ENCODE peak calls at places on chromosomes 5 and 9, in nine cellular contexts. F is fibroblast of lung, J is heart left ventricle, I is GM12865, M is fibroblast of mammary gland, B is sigmoid colon, T is foreskin fibroblast, K is AG04450, Y is Caco-2. P is an unnamed sample.

GRCh38 chr5:1789838-1790462 is 9.7 kb downstream of the MRPL36 start:
- DNase-seq in J (peak), T (peak), F (peak), B (peak), M (peak), Y (peak), I (no peak), K (peak), P (no peak)

GRCh38 chr9:130877300-130877699 is 19.3 kb downstream of the QRFP start:
- DNase-seq in F (no peak), M (no peak), I (no peak), K (no peak), J (no peak), Y (no peak), B (no peak), T (no peak), P (no peak)

GRCh38 chr5:173180331-173180730 is 36.0 kb downstream of the BNIP1 start:
- DNase-seq in K (no peak), T (no peak), Y (no peak), F (peak), J (no peak), M (peak), I (no peak), B (no peak), P (no peak)

GRCh38 chr5:149636861-149637246 is 55.6 kb downstream of the ARHGEF37 start:
- DNase-seq in J (peak), T (peak), F (peak), K (peak), I (peak), Y (peak), M (peak), B (peak), P (no peak)

GRCh38 chr5:153099328-153099727 is 391.1 kb upstream of the GRIA1 start:
- DNase-seq in J (no peak), I (no peak), T (no peak), B (no peak), M (no peak), K (no peak), F (no peak), Y (no peak), P (no peak)

GRCh38 chr5:95238560-95239325 is 46.2 kb downstream of the MCTP1 start:
- DNase-seq in I (peak), J (no peak), M (peak), F (peak), T (peak), K (no peak), Y (no peak), B (no peak), P (no peak)

GRCh38 chr5:116766470-116766947 is 191.9 kb upstream of the SEMA6A start:
- DNase-seq in J (no peak), K (no peak), M (peak), Y (no peak), F (peak), T (peak), I (peak), B (peak), P (peak)

GRCh38 chr5:53360811-53361210 is 119.6 kb upstream of the FST start:
- DNase-seq in T (peak), K (peak), Y (no peak), F (peak), I (no peak), J (no peak), B (no peak), M (peak), P (no peak)

GRCh38 chr5:158135682-158136176 is 276.8 kb upstream of the CLINT1 start:
- DNase-seq in F (no peak), M (peak), Y (no peak), I (no peak), J (no peak), B (no peak), T (no peak), K (no peak), P (no peak)

GRCh38 chr9:134936762-134937555 is 19.2 kb upstream of the FCN1 start:
- DNase-seq in J (no peak), T (no peak), B (no peak), K (no peak), Y (no peak), I (peak), M (no peak), F (no peak), P (peak)

GRCh38 chr9:86926130-86926529 is 21.2 kb downstream of the GAS1 start:
- DNase-seq in J (no peak), I (no peak), F (no peak), Y (no peak), M (peak), T (peak), K (no peak), B (no peak), P (no peak)

GRCh38 chr5:179489015-179489414 is 61.3 kb upstream of the RUFY1 start:
- DNase-seq in K (no peak), J (no peak), B (no peak), Y (no peak), M (no peak), I (no peak), T (no peak), F (no peak), P (no peak)

GRCh38 chr9:130681769-130682489 is 11.7 kb upstream of the EXOSC2 start:
- DNase-seq in F (no peak), B (no peak), J (no peak), T (peak), Y (no peak), M (no peak), K (no peak), I (peak), P (no peak)

GRCh38 chr9:135978650-135979461 is 17.7 kb upstream of the UBAC1 start:
- DNase-seq in K (no peak), J (no peak), M (no peak), B (no peak), T (no peak), I (no peak), F (no peak), Y (no peak), P (no peak)

GRCh38 chr5:138789771-138790242 is 36.6 kb downstream of the CTNNA1 start:
- DNase-seq in Y (no peak), K (no peak), T (peak), B (no peak), M (peak), J (no peak), F (peak), I (peak), P (peak)

GRCh38 chr5:60495644-60496520 is 204.1 kb downstream of the DEPDC1B start:
- DNase-seq in F (peak), B (no peak), K (no peak), T (no peak), Y (no peak), I (no peak), J (no peak), M (no peak), P (no peak)

GRCh38 chr5:14417232-14417730 is 164.3 kb upstream of the OTULINL start:
- DNase-seq in J (no peak), K (no peak), I (peak), F (peak), B (no peak), T (peak), M (peak), Y (no peak), P (no peak)

GRCh38 chr5:10760033-10760975 is 730 bp downstream of the DAP start:
- DNase-seq in F (peak), J (peak), K (no peak), T (peak), Y (no peak), M (peak), B (peak), I (peak), P (no peak)

GRCh38 chr9:35844628-35845301 is 15.7 kb downstream of the TMEM8B start:
- DNase-seq in Y (no peak), K (peak), B (peak), J (peak), T (peak), I (peak), F (peak), M (peak), P (no peak)

GRCh38 chr5:74396913-74397606 is 243.5 kb downstream of the ENC1 start:
- DNase-seq in B (no peak), J (no peak), T (no peak), F (peak), K (no peak), I (no peak), Y (no peak), M (peak), P (no peak)

GRCh38 chr9:74838351-74838750 is 49.4 kb downstream of the TRPM6 start:
- DNase-seq in I (no peak), B (no peak), Y (no peak), M (no peak), T (peak), F (no peak), K (no peak), J (no peak), P (no peak)

GRCh38 chr9:32524558-32525461 is 1.2 kb downstream of the RIGI start:
- DNase-seq in M (no peak), T (peak), J (no peak), B (no peak), K (no peak), Y (peak), F (peak), I (peak), P (no peak)

GRCh38 chr9:130308081-130308571 is 42.6 kb downstream of the HMCN2 start:
- DNase-seq in I (no peak), K (no peak), B (no peak), J (no peak), M (no peak), F (no peak), T (no peak), Y (no peak), P (no peak)

GRCh38 chr9:32486839-32487562 is 39.0 kb downstream of the RIGI start:
- DNase-seq in B (no peak), T (peak), I (no peak), M (peak), F (peak), K (peak), Y (no peak), J (no peak), P (no peak)

GRCh38 chr9:92332577-92333287 is 7.0 kb downstream of the CENPP start:
- DNase-seq in Y (no peak), I (no peak), F (peak), M (peak), B (no peak), K (no peak), J (peak), T (peak), P (no peak)

GRCh38 chr5:16810503-16810854 is 125.6 kb downstream of the MYO10 start:
- DNase-seq in M (no peak), Y (no peak), K (no peak), J (no peak), I (no peak), B (no peak), F (no peak), T (no peak), P (no peak)

GRCh38 chr9:5518937-5519319 is 8.6 kb downstream of the PDCD1LG2 start:
- DNase-seq in T (no peak), J (no peak), Y (no peak), F (no peak), B (no peak), M (no peak), K (no peak), I (no peak), P (no peak)

GRCh38 chr5:167489202-167489601 is 802.2 kb upstream of the WWC1 start:
- DNase-seq in K (no peak), J (no peak), M (peak), I (peak), T (peak), F (peak), B (no peak), Y (no peak), P (no peak)

GRCh38 chr5:6439588-6440550 is 8.8 kb upstream of the UBE2QL1 start:
- DNase-seq in F (peak), Y (no peak), B (no peak), T (no peak), J (no peak), K (no peak), M (no peak), I (no peak), P (no peak)

GRCh38 chr5:147573171-147573570 is 63.3 kb upstream of the DPYSL3 start:
- DNase-seq in I (no peak), J (no peak), F (no peak), T (no peak), M (no peak), Y (no peak), B (no peak), K (no peak), P (no peak)

GRCh38 chr5:172733974-172734346 is 37.0 kb downstream of the DUSP1 start:
- DNase-seq in M (no peak), T (no peak), Y (no peak), K (no peak), B (no peak), I (no peak), J (no peak), F (no peak), P (no peak)

GRCh38 chr5:135176991-135177390 is 143.0 kb upstream of the PITX1 start:
- DNase-seq in T (no peak), Y (no peak), F (no peak), I (no peak), J (no peak), K (no peak), M (no peak), B (no peak), P (no peak)

GRCh38 chr5:6377582-6378127 is 692 bp downstream of the MED10 start:
- DNase-seq in Y (no peak), J (no peak), K (no peak), I (peak), B (no peak), M (peak), T (no peak), F (no peak), P (no peak)

GRCh38 chr5:29016067-29016466 is 1977.7 kb upstream of the CDH9 start:
- DNase-seq in J (no peak), Y (no peak), K (no peak), B (no peak), F (no peak), M (no peak), T (no peak), I (no peak), P (no peak)

GRCh38 chr9:126461029-126461428 is 134.4 kb downstream of the MVB12B start:
- DNase-seq in J (no peak), M (no peak), B (no peak), I (no peak), K (no peak), F (no peak), Y (no peak), T (no peak), P (no peak)
- TF ChIP-seq CTCF in J (no peak), M (no peak), B (no peak), I (no peak), K (no peak), F (no peak), Y (no peak), T (no peak), P (no peak)

GRCh38 chr9:133031496-133031911 is 707 bp downstream of the GTF3C5 start:
- DNase-seq in Y (no peak), T (no peak), J (no peak), K (no peak), F (no peak), I (no peak), M (no peak), B (peak), P (no peak)

GRCh38 chr9:133031130-133031422 is 279 bp downstream of the GTF3C5 start:
- DNase-seq in Y (no peak), F (no peak), I (no peak), K (no peak), T (no peak), J (no peak), M (no peak), B (no peak), P (no peak)

GRCh38 chr9:133028221-133028620 is 2.6 kb upstream of the GTF3C5 start:
- DNase-seq in Y (no peak), F (no peak), J (no peak), I (no peak), K (no peak), T (no peak), B (no peak), M (no peak), P (no peak)

GRCh38 chr9:133030317-133031129 is at the start of gene GTF3C5:
- DNase-seq in K (peak), I (peak), B (peak), Y (peak), T (peak), J (peak), F (peak), M (peak), P (peak)

GRCh38 chr9:133029994-133030316 is 842 bp upstream of the GTF3C5 start:
- DNase-seq in B (no peak), K (no peak), J (no peak), Y (no peak), T (no peak), I (no peak), F (no peak), M (no peak), P (no peak)
- H3K4me3 ChIP-seq in B (peak), K (peak), J (peak), Y (peak), T (peak), I (peak), F (peak), M (peak), P (peak)

GRCh38 chr9:12775963-12776774 is 1.3 kb downstream of the LURAP1L start:
- DNase-seq in J (peak), T (peak), I (peak), K (peak), M (peak), F (peak), Y (peak), B (peak), P (no peak)
- TF ChIP-seq CTCF in J (peak), T (peak), I (no peak), K (peak), M (peak), F (peak), Y (peak), B (peak), P (no peak)

GRCh38 chr9:120477534-120478001 is 102.4 kb downstream of the CDK5RAP2 start:
- DNase-seq in I (peak), J (peak), K (peak), M (peak), Y (peak), T (peak), B (peak), F (peak), P (no peak)

GRCh38 chr9:120478208-120478607 is 101.8 kb downstream of the CDK5RAP2 start:
- DNase-seq in B (no peak), I (no peak), Y (no peak), J (no peak), M (peak), T (peak), F (peak), K (no peak), P (no peak)

GRCh38 chr9:120475341-120475740 is 104.6 kb downstream of the CDK5RAP2 start:
- DNase-seq in F (peak), I (no peak), J (peak), K (no peak), Y (no peak), M (peak), B (no peak), T (peak), P (no peak)

GRCh38 chr9:120473626-120474025 is 106.3 kb downstream of the CDK5RAP2 start:
- DNase-seq in J (no peak), K (no peak), B (no peak), I (no peak), M (no peak), T (no peak), Y (no peak), F (no peak), P (no peak)

DNA sequence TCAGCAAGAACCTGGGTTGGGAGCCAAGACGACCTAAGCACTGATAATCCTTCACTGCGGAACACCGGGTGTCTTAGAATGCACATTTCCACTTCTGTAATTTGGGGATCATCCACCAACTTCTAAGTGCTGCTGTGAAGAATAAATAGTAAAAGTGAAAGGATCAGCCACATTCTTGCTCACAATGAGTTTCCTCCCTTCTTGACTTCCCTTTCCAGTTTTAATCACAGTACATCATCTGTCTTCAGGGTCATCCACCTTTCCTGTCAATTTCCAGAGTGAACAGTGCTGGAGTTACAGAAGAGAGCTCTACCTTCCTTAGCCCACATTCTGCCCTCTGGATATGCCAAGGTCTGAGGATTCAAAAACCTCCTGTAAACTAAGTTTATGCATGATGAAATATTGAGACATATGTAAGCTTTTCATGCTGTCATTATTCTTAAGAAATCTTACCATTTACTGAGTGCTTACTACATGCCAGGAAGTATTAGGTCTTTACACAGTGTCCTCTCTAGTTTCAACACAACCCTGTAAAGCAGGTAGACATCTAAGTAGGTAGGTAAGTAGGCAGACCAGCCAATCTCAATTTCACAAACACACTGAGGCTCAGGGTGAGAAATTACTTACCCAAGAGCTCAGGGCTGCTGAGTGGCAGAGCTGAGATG is 105.3 kb downstream of the CDK5RAP2 start:
- DNase-seq in Y (no peak), M (peak), B (no peak), I (no peak), K (no peak), F (peak), T (peak), J (no peak), P (no peak)
- H3K4me3 ChIP-seq in Y (no peak), M (peak), B (no peak), I (no peak), K (no peak), F (no peak), T (no peak), J (no peak), P (no peak)

GRCh38 chr9:101458955-101459631 is 23.5 kb upstream of the ALDOB start:
- DNase-seq in T (peak), Y (peak), M (peak), K (peak), I (peak), B (no peak), J (no peak), F (peak), P (peak)

GRCh38 chr9:101453776-101454570 is 18.4 kb upstream of the ALDOB start:
- DNase-seq in M (peak), T (peak), Y (no peak), F (no peak), I (no peak), B (no peak), J (no peak), K (no peak), P (no peak)

GRCh38 chr9:101455656-101456235 is 20.2 kb upstream of the ALDOB start:
- DNase-seq in M (peak), T (peak), F (peak), Y (no peak), I (no peak), K (no peak), J (no peak), B (no peak), P (no peak)

GRCh38 chr9:101460965-101461364 is 25.4 kb upstream of the ALDOB start:
- DNase-seq in F (no peak), T (no peak), M (no peak), Y (no peak), J (no peak), B (no peak), K (no peak), I (no peak), P (no peak)

GRCh38 chr9:101457003-101457402 is 21.4 kb upstream of the ALDOB start:
- DNase-seq in F (no peak), B (no peak), I (no peak), Y (no peak), J (no peak), M (no peak), T (no peak), K (no peak), P (no peak)
- TF ChIP-seq CTCF in F (no peak), B (no peak), I (no peak), Y (peak), J (no peak), M (peak), T (no peak), K (no peak), P (no peak)

DNA sequence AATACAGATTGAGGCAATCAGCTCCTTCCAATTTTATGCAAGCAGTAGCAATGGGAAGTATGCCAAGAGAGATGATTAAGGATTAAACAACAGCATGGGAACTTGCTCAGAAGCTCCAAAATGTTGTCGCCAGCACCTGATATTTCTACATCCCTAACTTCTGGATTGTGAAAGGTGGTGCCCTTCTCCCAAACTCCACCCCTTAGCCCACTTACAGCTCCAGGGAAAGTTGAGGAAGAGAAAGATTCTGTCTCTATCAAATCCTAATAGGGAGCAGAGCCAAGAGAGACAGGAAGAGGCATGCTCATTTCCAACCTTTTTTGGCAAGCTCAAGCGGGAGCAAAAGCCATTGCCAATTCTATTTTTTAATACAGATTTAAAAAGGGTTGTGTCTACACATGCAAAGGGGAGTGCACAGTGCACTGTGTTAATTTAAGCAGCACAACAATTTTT is 92.4 kb upstream of the NR3C1 start:
- DNase-seq in M (peak), F (peak), B (no peak), Y (no peak), K (no peak), T (peak), I (no peak), J (peak), P (no peak)
- H3K4me3 ChIP-seq in M (no peak), F (no peak), B (no peak), Y (no peak), K (no peak), T (no peak), I (no peak), J (no peak), P (no peak)

GRCh38 chr9:99222416-99223280 is 566 bp downstream of the SEC61B start:
- DNase-seq in K (no peak), Y (no peak), M (peak), I (no peak), T (peak), F (peak), B (no peak), J (no peak), P (no peak)

GRCh38 chr9:99226054-99226453 is 4.0 kb downstream of the SEC61B start:
- DNase-seq in B (no peak), M (no peak), J (no peak), F (no peak), I (no peak), T (no peak), Y (no peak), K (no peak), P (no peak)

GRCh38 chr9:99224445-99224844 is 2.4 kb downstream of the SEC61B start:
- DNase-seq in F (no peak), I (no peak), J (no peak), Y (no peak), K (no peak), T (no peak), M (no peak), B (no peak), P (no peak)

GRCh38 chr9:99221266-99221622 is 498 bp downstream of the ALG2 start:
- DNase-seq in I (no peak), T (no peak), J (no peak), M (no peak), Y (no peak), B (no peak), F (no peak), K (no peak), P (no peak)

GRCh38 chr9:99221623-99222415 is at the start of the genes ALG2 and SEC61B:
- DNase-seq in I (peak), M (peak), F (peak), T (peak), Y (peak), J (peak), B (peak), K (peak), P (peak)
- TF ChIP-seq CTCF in I (no peak), M (no peak), F (no peak), T (no peak), Y (no peak), J (no peak), B (no peak), K (no peak), P (no peak)

P was measured in GM12864.